ENCODE peak calls at places on chromosomes 13 and 19, in six cellular contexts. B is endodermal cell; R is CD8-positive, alpha-beta T cell; J is vagina; O is Panc1; X is stomach. L is an unnamed sample.

GRCh38 chr19:29731331-29731850 is 16.3 kb upstream of the C19orf12 start:
- DNase-seq in O (no peak), R (no peak), J (no peak), X (no peak), B (no peak), L (no peak)

GRCh38 chr13:31199849-31200635 is at the start of gene B3GLCT:
- DNase-seq in X (peak; percentile 84), B (peak; percentile 94), O (no peak), R (peak; percentile 71), J (no peak), L (peak; percentile 82)

GRCh38 chr19:28905996-28906395 is 307.0 kb downstream of the UQCRFS1 start:
- DNase-seq in X (no peak), B (peak; percentile 12), O (no peak), J (no peak), R (no peak), L (no peak)

GRCh38 chr13:89486721-89487120 is 1815.5 kb downstream of the SLITRK5 start:
- DNase-seq in O (no peak), J (no peak), B (no peak), R (no peak), X (no peak), L (no peak)

GRCh38 chr19:7401694-7402093 is 53.0 kb downstream of the ARHGEF18 start:
- DNase-seq in X (no peak), B (no peak), J (no peak), O (no peak), R (no peak), L (no peak)

GRCh38 chr13:23531446-23531845 is 38.8 kb upstream of the TNFRSF19 start:
- DNase-seq in O (no peak), R (no peak), X (no peak), J (no peak), B (no peak), L (no peak)

GRCh38 chr13:33004454-33004853 is 11.8 kb upstream of the KL start:
- DNase-seq in R (no peak), J (no peak), O (no peak), B (no peak), X (no peak), L (no peak)

GRCh38 chr13:98972627-98973026 is 5.2 kb downstream of the DOCK9 start:
- DNase-seq in J (no peak), R (no peak), X (no peak), O (no peak), B (no peak), L (no peak)

GRCh38 chr13:28339419-28339818 is 155.5 kb downstream of the FLT1 start:
- DNase-seq in J (no peak), O (no peak), B (no peak), R (no peak), X (no peak), L (no peak)

GRCh38 chr13:44373601-44374347 is at the start of gene SERP2:
- DNase-seq in O (no peak), X (no peak), R (no peak), J (no peak), B (peak; percentile 91), L (peak; percentile 45)

GRCh38 chr13:66071608-66072007 is 1158.5 kb downstream of the PCDH9 start:
- DNase-seq in J (no peak), X (no peak), R (no peak), B (no peak), O (no peak), L (peak; percentile 23)

GRCh38 chr13:94999871-95000270 is 287.5 kb upstream of the SOX21 start:
- DNase-seq in O (no peak), B (no peak), R (no peak), X (no peak), J (no peak), L (no peak)

GRCh38 chr19:48635263-48635965 is 1.8 kb downstream of the DBP start:
- DNase-seq in R (peak; percentile 73), B (peak; percentile 90), J (no peak), X (peak; percentile 75), O (no peak), L (no peak)

GRCh38 chr19:32174386-32175113 is 170.9 kb upstream of the ZNF507 start:
- DNase-seq in R (no peak), X (no peak), J (peak; percentile 40), B (no peak), O (no peak), L (no peak)

GRCh38 chr13:65789815-65790214 is 1440.3 kb downstream of the PCDH9 start:
- DNase-seq in B (no peak), X (no peak), O (no peak), R (no peak), J (no peak), L (no peak)

GRCh38 chr13:56953965-56954364 is 186.8 kb upstream of the PRR20A start:
- DNase-seq in J (no peak), X (no peak), R (no peak), B (no peak), O (no peak), L (no peak)

GRCh38 chr13:63190742-63191141 is 1775.1 kb upstream of the PCDH20 start:
- DNase-seq in O (no peak), J (no peak), B (no peak), R (no peak), X (no peak), L (no peak)

GRCh38 chr19:42306646-42307045 is 4.2 kb upstream of the PAFAH1B3 start:
- DNase-seq in R (no peak), J (no peak), B (peak; percentile 64), X (no peak), O (no peak), L (no peak)
- TF ChIP-seq CTCF in R (no peak), J (no peak), B (no peak), X (no peak), O (no peak), L (no peak)

DNA sequence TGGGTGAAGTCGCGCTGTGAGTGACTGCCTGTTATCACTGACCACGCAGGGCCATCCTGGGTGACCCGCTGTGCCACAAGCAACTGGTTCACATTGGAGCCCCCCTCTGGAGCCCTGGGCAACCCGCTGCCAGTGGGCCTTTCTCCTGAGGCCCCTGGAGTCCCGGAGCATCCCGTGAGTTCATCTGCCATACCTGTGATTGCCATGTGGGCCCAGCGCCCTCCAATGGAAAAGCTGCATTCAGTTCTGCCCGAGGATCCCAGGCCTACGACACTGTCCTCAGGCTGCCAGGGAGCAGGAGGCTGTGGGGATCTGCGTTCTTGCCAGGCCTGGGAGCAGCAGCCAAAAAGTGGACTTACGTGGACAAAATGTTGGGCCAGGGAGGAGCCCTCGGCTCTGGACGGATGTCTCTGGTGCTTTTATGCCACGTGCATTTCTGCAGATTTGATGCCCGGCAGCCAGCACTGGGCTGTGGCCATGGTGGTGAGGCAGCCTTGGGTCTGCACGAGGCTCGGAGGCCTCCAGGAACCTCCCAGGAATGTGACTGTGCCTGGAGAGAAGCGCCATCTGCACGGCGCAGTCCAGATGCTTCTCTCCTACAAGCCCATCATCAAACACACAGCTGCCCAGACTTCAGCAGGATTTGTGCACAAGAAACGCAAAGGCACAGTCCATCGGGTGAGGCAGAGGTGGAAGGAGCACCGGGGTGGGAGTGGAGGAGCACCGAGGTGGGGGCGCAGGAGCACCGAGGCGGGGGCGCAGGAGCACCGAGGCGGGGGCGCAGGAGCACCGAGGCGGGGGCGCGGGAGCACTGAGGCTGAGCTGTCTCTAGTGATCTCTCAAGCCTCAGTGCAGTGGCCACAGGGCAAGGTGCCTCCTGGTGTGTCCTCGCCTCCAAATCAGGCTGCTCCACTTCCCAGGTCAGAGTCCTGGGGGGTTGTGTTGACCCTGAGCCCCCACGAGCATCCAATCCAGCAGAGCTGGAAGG is 44.0 kb downstream of the C13orf46 start:
- DNase-seq in J (no peak), R (no peak), O (no peak), X (peak; percentile 21), B (peak; percentile 71), L (no peak)
- TF ChIP-seq CTCF in J (no peak), R (no peak), O (no peak), X (no peak), B (peak; percentile 32), L (no peak)

GRCh38 chr19:42942187-42942789 is 5.3 kb upstream of the PSG7 start:
- DNase-seq in R (no peak), B (no peak), J (no peak), O (no peak), X (no peak), L (no peak)
- TF ChIP-seq CTCF in R (no peak), B (peak; percentile 43), J (no peak), O (peak; percentile 74), X (no peak), L (no peak)

DNA sequence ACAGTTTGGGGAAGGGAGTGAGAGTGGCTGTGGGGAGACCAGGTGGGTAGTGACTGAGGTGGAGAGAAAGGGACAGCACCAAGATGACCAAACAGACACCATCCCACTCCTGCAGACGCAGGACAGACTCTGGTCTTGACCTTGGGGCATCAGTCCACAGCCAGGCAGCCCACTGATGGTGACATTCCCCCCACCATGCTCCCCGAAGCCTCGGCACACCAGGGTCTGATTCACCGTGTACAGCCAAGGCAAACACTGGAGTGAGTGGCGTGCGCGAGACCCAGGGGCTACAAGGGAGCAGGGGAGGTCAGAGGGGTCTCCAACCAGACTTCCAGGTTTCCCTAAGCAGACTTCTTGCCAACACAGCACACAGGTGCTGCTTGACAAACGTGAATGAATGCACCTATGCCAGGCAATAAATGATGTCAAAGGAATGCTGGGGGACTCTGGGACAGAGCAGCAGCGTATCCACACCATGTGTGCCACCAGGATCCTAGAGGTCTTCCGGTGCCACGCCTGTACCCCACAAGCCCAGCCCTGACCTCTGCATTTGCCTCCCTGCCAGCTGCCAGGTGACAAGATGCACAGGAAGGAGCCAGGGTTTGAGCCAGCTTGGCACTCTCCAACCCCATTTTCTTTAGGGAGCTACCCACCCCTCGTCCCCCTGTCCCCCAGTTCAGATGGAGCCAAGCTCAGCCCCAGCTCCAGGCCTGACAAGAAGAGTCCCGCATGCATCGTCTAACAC is 18.5 kb downstream of the RANBP3 start:
- DNase-seq in X (no peak), B (no peak), R (no peak), O (no peak), J (no peak), L (no peak)
- TF ChIP-seq CTCF in X (no peak), B (no peak), R (no peak), O (no peak), J (no peak), L (no peak)

DNA sequence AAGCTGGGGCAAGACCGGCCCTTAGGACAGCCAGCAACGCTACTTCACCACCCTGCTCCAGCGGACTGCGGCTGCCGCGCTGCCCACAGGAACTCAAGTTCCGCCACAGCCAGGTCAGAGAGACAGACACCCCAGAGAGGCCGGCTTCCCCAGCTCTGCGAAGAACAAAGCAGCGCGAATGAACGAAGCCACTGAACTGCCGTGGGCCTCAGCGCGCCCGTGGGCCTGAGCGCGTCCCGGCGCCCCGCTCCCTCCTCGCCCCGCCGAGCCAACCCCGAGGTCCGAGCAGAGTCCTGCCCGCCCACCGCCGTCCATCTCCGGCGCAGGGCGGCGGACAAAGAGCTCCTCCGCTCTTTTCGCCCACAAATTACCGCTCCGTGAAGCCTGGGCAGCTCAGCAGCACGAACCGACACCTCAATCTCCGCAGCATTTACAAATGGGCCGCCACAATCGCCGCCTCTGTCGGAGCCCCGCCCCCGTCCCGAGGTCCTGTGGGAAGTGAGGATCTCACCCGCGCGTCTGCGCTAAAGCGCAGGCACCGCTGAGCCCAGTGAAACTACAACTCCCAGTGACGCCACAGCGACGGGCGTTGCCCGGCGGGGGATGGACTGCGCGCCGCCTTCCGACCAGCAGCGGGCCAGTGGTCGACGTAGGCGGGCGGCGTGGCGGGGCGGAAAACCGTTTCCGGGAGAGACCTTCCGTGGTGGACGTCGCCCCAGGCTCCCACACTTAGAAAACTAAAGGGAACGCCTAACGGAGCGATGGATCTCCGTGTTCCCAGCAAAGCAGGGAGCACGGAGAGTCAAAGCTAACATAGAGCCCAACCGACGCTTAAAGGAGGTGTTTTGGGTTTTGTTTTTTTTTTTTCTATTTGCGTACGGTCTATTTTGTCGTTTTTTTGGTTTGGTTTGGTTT is 158.7 kb downstream of the RNF17 start:
- DNase-seq in J (peak; percentile 97), O (peak; percentile 79), X (peak; percentile 97), R (peak; percentile 90), B (peak; percentile 99), L (peak; percentile 92)
- TF ChIP-seq CTCF in J (no peak), O (no peak), X (no peak), R (no peak), B (peak; percentile 23), L (peak; percentile 31)